ENCODE peak calls at places on chromosome 10, in six cellular contexts. A is Peyer's patch, C is HCT116, T is lung, B is MM.1S, V is A549. Q is an unnamed sample. For H3K4me1, the result is how much of the 10 kb centered on the place peaks cover.

GRCh38 chr10:13759167-13759566 is 172.4 kb downstream of the PRPF18 start:
- DNase-seq in C (no peak), T (no peak), A (no peak), B (no peak), V (no peak), Q (no peak)

GRCh38 chr10:32377458-32378370 is 30.8 kb upstream of the EPC1 start:
- DNase-seq in B (peak), T (no peak), V (peak), C (peak), A (no peak), Q (peak)

GRCh38 chr10:104304927-104305326 is 33.3 kb downstream of the ITPRIP start:
- DNase-seq in A (no peak), V (no peak), B (no peak), C (no peak), T (no peak), Q (peak)

GRCh38 chr10:36608251-36608650 is 517.1 kb upstream of the ANKRD30A start:
- DNase-seq in C (no peak), A (no peak), T (no peak), V (peak), B (no peak), Q (no peak)

GRCh38 chr10:5555881-5556280 is 31.1 kb downstream of the CALML3 start:
- DNase-seq in A (no peak), T (no peak), C (no peak), B (no peak), V (no peak), Q (no peak)

GRCh38 chr10:20922461-20922860 is 25.4 kb upstream of the NEBL start:
- DNase-seq in T (no peak), V (no peak), A (no peak), C (no peak), B (no peak), Q (no peak)

GRCh38 chr10:124562425-124563060 is 100.9 kb downstream of the LHPP start:
- DNase-seq in V (no peak), A (no peak), T (no peak), B (no peak), C (no peak), Q (no peak)

GRCh38 chr10:33657154-33657900 is 322.9 kb upstream of the NRP1 start:
- DNase-seq in C (no peak), A (no peak), T (no peak), B (no peak), V (peak), Q (peak)

GRCh38 chr10:79111427-79111826 is 42.7 kb downstream of the ZMIZ1 start:
- DNase-seq in T (no peak), C (no peak), V (peak), A (no peak), B (no peak), Q (no peak)

GRCh38 chr10:70984986-70985719 is 96.8 kb upstream of the PCBD1 start:
- DNase-seq in T (no peak), C (no peak), V (no peak), A (peak), B (no peak), Q (no peak)

GRCh38 chr10:61063035-61063434 is 119.0 kb upstream of the RHOBTB1 start:
- DNase-seq in B (no peak), A (no peak), T (no peak), C (no peak), V (peak), Q (peak)

GRCh38 chr10:125177641-125178640 is 17.6 kb upstream of the CTBP2 start:
- DNase-seq in A (no peak), B (no peak), V (no peak), T (no peak), C (no peak), Q (no peak)

GRCh38 chr10:10094700-10095099 is 923.0 kb upstream of the CELF2 start:
- DNase-seq in T (no peak), A (no peak), B (no peak), V (no peak), C (no peak), Q (no peak)

GRCh38 chr10:10500941-10501340 is 516.7 kb upstream of the CELF2 start:
- DNase-seq in C (no peak), B (no peak), A (no peak), V (no peak), T (no peak), Q (no peak)

GRCh38 chr10:73647211-73647874 is 6.1 kb upstream of the MYOZ1 start:
- DNase-seq in V (no peak), B (no peak), T (peak), A (peak), C (no peak), Q (no peak)

GRCh38 chr10:5518143-5518542 is 6.6 kb upstream of the CALML3 start:
- DNase-seq in T (no peak), C (no peak), A (peak), B (no peak), V (peak), Q (no peak)

GRCh38 chr10:121440461-121440860 is 157.8 kb downstream of the FGFR2 start:
- DNase-seq in A (no peak), T (no peak), C (no peak), V (no peak), B (no peak), Q (no peak)

GRCh38 chr10:121312582-121312981 is 285.7 kb downstream of the FGFR2 start:
- DNase-seq in C (no peak), A (no peak), B (no peak), T (no peak), V (no peak), Q (peak)

GRCh38 chr10:128254486-128254885 is 128.3 kb upstream of the MKI67 start:
- DNase-seq in A (no peak), B (no peak), T (no peak), C (no peak), V (no peak), Q (peak)

GRCh38 chr10:15035385-15036301 is 8.1 kb upstream of the OLAH start:
- DNase-seq in C (no peak), T (peak), V (no peak), B (no peak), A (no peak), Q (no peak)

GRCh38 chr10:117443677-117444022 is 68.4 kb upstream of the PDZD8 start:
- DNase-seq in V (no peak), A (no peak), T (no peak), C (no peak), B (no peak), Q (no peak)

GRCh38 chr10:110420401-110421193 is 77.1 kb upstream of the DUSP5 start:
- DNase-seq in V (peak), B (no peak), T (peak), C (no peak), A (no peak), Q (no peak)

GRCh38 chr10:48983648-48984359 is 44.2 kb upstream of the LRRC18 start:
- DNase-seq in V (no peak), T (no peak), A (no peak), B (no peak), C (no peak), Q (no peak)

GRCh38 chr10:3067045-3067858 is at the start of gene PFKP:
- DNase-seq in A (peak), B (no peak), T (no peak), V (peak), C (no peak), Q (no peak)

GRCh38 chr10:99784731-99785441 is 2.4 kb downstream of the ABCC2 start:
- DNase-seq in T (no peak), V (peak), C (no peak), A (no peak), B (no peak), Q (no peak)

GRCh38 chr10:29948971-29949370 is 110.4 kb downstream of the JCAD start:
- DNase-seq in B (peak), A (no peak), V (no peak), T (no peak), C (no peak), Q (no peak)

GRCh38 chr10:125444790-125445189 is 238.2 kb downstream of the TEX36 start:
- DNase-seq in A (no peak), C (no peak), V (no peak), B (no peak), T (no peak), Q (no peak)

GRCh38 chr10:72702868-72703581 is 11.1 kb downstream of the MCU start:
- DNase-seq in B (peak), V (peak), T (no peak), C (no peak), A (no peak), Q (peak)

GRCh38 chr10:11683529-11684320 is 58.5 kb upstream of the ECHDC3 start:
- DNase-seq in V (no peak), C (no peak), T (no peak), A (no peak), B (no peak), Q (no peak)
- H3K4me1 ChIP-seq in V (under half), C (half or more), T (under half), A (under half), B (under half), Q (under half)

GRCh38 chr10:95273393-95274312 is 17.1 kb downstream of the PDLIM1 start:
- DNase-seq in T (no peak), A (no peak), B (no peak), C (no peak), V (peak), Q (no peak)

GRCh38 chr10:95277614-95278013 is 13.2 kb downstream of the PDLIM1 start:
- DNase-seq in C (no peak), T (no peak), V (no peak), A (no peak), B (no peak), Q (no peak)

GRCh38 chr10:95276367-95277200 is 14.2 kb downstream of the PDLIM1 start:
- DNase-seq in B (no peak), V (no peak), T (no peak), C (no peak), A (peak), Q (peak)

GRCh38 chr10:95277201-95277570 is 13.6 kb downstream of the PDLIM1 start:
- DNase-seq in A (no peak), V (no peak), C (no peak), B (no peak), T (no peak), Q (no peak)

DNA sequence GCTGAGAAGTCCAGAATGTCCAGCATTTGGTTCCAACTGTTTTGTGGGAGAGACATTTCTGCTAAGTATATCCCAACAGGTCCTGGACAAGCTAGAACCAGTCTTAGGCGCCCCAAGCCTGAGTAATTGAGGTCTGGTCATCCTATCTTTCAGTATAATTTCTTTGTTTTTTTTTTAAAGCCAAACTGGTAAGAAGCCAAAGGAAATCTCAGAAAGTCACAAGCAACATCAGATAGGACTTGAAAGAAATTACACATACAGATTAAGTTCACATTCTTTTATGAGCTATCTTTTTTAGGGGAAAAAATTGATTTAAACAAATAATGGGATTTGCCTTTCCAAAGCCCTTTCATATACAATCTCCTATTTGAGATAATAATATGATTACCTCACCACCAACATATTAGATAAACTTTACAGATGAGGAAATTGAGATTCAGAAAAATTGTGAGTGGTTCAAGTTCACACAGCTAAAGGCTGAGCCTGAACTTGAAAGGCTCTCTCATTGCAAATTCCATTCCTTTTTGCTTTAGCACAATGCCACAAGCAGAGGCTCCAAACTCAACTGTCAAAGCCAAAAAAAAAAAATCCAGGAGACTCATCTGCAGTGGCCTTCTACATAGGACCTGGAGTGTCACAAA is 15.0 kb downstream of the PDLIM1 start:
- DNase-seq in A (no peak), T (no peak), V (no peak), C (no peak), B (no peak), Q (peak)
- H3K4me1 ChIP-seq in A (half or more), T (under half), V (half or more), C (under half), B (under half), Q (under half)

GRCh38 chr10:31317652-31318381 is 1.2 kb upstream of the ZEB1 start:
- DNase-seq in V (no peak), B (peak), T (no peak), C (no peak), A (no peak), Q (no peak)
- H3K4me1 ChIP-seq in V (under half), B (under half), T (under half), C (under half), A (under half), Q (under half)

DNA sequence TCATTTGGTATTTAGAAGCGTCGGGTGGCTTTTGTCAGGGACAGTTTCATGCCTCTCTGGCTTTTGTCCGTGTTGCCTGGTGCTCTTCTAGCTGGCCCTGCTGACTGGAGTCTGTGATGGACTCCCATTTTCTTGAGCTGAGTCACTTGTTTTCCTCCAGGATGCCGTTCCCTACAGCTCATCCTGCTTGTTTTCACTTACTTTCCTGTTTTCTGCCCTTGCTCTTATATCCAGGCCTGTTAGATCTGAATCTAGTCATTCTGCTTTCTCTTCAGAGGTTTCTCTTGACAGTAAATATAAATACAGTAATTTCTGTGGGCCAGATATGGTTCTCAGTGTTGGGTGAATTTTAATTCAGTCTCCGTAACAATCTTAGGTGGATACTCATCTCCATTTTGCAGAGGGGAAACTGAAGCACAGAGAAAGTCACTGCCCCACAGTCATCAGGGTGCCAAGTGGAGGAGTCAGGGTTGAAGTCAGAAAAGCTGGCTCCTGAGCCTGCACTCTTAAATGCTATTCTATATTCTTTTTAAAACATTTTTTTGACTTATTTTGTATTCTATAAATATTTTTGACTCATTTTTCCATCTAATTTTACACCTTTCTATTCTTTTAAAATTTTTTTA is 85.4 kb downstream of the CCNY start:
- DNase-seq in A (no peak), C (peak), V (peak), B (no peak), T (no peak), Q (peak)
- H3K4me1 ChIP-seq in A (under half), C (under half), V (half or more), B (under half), T (under half), Q (under half)

DNA sequence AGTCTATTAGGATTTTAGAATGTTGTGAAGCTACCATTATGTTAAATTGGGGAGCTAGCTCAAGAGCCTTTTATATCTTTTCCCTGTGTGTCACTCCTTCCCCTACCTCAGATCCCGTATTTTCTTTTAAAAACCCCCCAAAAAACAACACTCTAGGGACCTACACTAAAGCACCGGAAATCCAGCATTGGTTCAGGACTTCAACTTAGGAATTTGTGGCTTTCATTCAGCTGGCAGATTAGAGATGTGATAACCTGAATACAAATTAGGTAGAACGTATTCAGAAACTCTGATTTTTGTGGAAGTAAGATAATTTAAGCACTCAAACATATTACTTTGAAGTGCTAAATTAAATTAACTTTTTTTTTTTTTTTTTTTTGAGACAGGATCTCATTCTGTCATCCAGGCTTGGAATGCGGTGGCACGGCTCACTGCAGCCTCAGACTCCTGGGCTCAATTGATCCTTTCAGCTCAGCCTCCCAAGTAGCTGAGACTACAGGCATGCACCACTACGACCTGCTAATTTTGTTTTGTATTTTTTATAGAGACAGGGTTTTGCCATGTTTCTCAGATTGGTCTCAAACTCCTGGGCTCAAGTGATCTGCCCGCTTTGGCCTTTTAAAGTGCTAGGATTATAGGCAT is 6.8 kb downstream of the TBC1D12 start:
- DNase-seq in V (no peak), T (no peak), A (no peak), C (no peak), B (no peak), Q (no peak)
- H3K4me1 ChIP-seq in V (under half), T (under half), A (under half), C (under half), B (under half), Q (under half)

DNA sequence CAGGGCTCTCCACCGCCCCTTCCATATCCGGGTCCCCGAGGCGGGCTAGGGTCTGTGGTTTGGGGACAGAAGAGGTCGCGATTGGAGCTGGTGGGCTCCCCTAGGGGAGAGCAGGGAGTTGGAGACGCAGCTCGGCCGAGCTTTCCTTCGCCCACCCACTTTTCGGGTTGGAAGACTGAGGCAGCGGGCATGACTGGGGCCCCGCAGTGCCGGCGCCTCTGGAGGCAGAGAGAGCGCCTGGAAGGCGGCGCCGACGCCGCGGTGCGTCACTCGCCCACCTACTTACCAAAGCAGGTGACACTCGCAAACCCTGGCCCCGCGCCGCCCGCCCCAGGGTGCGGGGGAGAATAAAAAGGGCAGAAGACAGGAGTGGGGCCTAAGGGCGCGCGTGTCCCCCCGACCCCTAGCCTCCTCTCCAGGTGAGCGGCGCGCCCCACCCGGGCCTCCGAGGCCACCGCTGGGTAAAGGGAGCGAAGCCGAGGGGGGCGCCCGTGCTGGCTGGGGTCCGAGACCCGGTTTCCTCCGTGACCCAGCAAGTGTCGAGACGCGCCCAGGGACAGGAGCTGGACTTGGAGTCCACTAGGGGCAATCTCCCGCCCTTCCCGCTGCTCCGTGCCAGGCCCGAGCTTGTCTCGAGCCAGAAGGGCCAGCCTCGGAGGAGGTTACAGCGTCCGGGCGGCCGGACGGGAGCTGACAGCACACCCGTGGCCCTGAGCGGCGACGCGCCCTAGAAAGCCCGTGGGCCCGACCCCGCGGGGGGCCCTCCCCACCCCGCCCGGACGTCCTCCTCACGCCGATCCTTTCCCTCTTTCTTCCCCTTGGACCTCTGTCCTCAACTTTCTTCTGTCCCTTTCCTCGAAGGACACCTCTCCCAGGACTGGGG is 34.4 kb upstream of the GRID1 start:
- DNase-seq in T (no peak), B (peak), C (peak), A (peak), V (peak), Q (peak)
- H3K4me1 ChIP-seq in T (under half), B (under half), C (under half), A (under half), V (under half), Q (under half)

GRCh38 chr10:113024930-113025329 is 74.9 kb downstream of the TCF7L2 start:
- DNase-seq in B (no peak), V (no peak), C (no peak), T (no peak), A (no peak), Q (no peak)

GRCh38 chr10:113027230-113027573 is 77.2 kb downstream of the TCF7L2 start:
- DNase-seq in A (no peak), C (no peak), V (no peak), B (no peak), T (no peak), Q (no peak)

GRCh38 chr10:113027574-113028392 is 77.7 kb downstream of the TCF7L2 start:
- DNase-seq in B (no peak), C (no peak), T (no peak), V (no peak), A (no peak), Q (no peak)

GRCh38 chr10:113025487-113025886 is 75.4 kb downstream of the TCF7L2 start:
- DNase-seq in A (no peak), C (no peak), V (no peak), T (no peak), B (no peak), Q (no peak)

GRCh38 chr10:113026679-113027078 is 76.6 kb downstream of the TCF7L2 start:
- DNase-seq in C (no peak), A (no peak), T (no peak), B (no peak), V (no peak), Q (no peak)
- H3K4me1 ChIP-seq in C (half or more), A (under half), T (under half), B (under half), V (half or more), Q (under half)

GRCh38 chr10:102802920-102803534 is 34.2 kb downstream of the CYP17A1 start:
- DNase-seq in C (no peak), T (peak), B (no peak), A (no peak), V (no peak), Q (no peak)

GRCh38 chr10:102800601-102801335 is 36.4 kb downstream of the CYP17A1 start:
- DNase-seq in C (no peak), A (no peak), V (no peak), B (no peak), T (no peak), Q (no peak)

GRCh38 chr10:102801978-102802377 is 35.2 kb downstream of the CYP17A1 start:
- DNase-seq in C (no peak), A (no peak), T (no peak), V (no peak), B (no peak), Q (no peak)

GRCh38 chr10:102799691-102800435 is 37.4 kb downstream of the CYP17A1 start:
- DNase-seq in T (no peak), C (no peak), B (no peak), V (no peak), A (no peak), Q (no peak)

GRCh38 chr10:102801496-102801895 is 35.7 kb downstream of the CYP17A1 start:
- DNase-seq in C (no peak), T (no peak), B (no peak), A (no peak), V (no peak), Q (peak)
- H3K4me1 ChIP-seq in C (under half), T (under half), B (under half), A (under half), V (under half), Q (under half)